ENCODE peak calls at places on chromosomes 12 and 14, in eight cellular contexts. A, C, R, M, K, U, T and H are unnamed samples.

GRCh38 chr12:23555808-23556207 is 393.7 kb downstream of the SOX5 start:
- DNase-seq in T (no peak), R (no peak), K (no peak), M (no peak), U (no peak), C (no peak), A (no peak), H (no peak)

GRCh38 chr12:119578112-119578511 is 15.5 kb upstream of the TMEM233 start:
- DNase-seq in A (no peak), M (no peak), R (no peak), U (no peak), T (no peak), C (no peak), K (no peak), H (no peak)

GRCh38 chr12:29599397-29599796 is 101.9 kb upstream of the OVCH1 start:
- DNase-seq in U (no peak), C (no peak), A (no peak), R (no peak), T (no peak), M (no peak), K (no peak), H (no peak)

GRCh38 chr14:72906316-72906715 is 12.4 kb upstream of the DPF3 start:
- DNase-seq in M (no peak), C (no peak), R (no peak), A (no peak), T (no peak), U (no peak), K (no peak), H (no peak)

GRCh38 chr14:81435048-81435577 is 35.0 kb upstream of the STON2 start:
- DNase-seq in T (no peak), C (no peak), A (no peak), U (no peak), K (no peak), R (no peak), M (no peak), H (no peak)

GRCh38 chr12:34399631-34400422 is 377.5 kb downstream of the ALG10 start:
- DNase-seq in A (peak; percentile 1), C (peak; percentile 45), K (peak; percentile 2), T (peak; percentile 1), M (peak; percentile 7), R (peak; percentile 11), U (peak; percentile 20), H (peak; percentile 18)

GRCh38 chr12:6378709-6379427 is 3.5 kb upstream of the SCNN1A start:
- DNase-seq in T (no peak), U (no peak), K (no peak), C (no peak), M (peak; percentile 17), A (no peak), R (no peak), H (no peak)

GRCh38 chr14:54025661-54026060 is 69.0 kb upstream of the BMP4 start:
- DNase-seq in A (no peak), M (no peak), U (no peak), K (no peak), R (peak; percentile 19), C (no peak), T (no peak), H (peak; percentile 46)

GRCh38 chr12:113230315-113231274 is 9.3 kb downstream of the TPCN1 start:
- DNase-seq in T (no peak), M (peak; percentile 55), C (no peak), A (no peak), R (no peak), K (no peak), U (no peak), H (no peak)

GRCh38 chr14:96071561-96071960 is 32.4 kb downstream of the C14orf132 start:
- DNase-seq in C (no peak), T (no peak), A (no peak), K (no peak), R (no peak), M (no peak), U (no peak), H (no peak)

GRCh38 chr14:65866422-65866821 is 453.9 kb downstream of the FUT8 start:
- DNase-seq in K (no peak), U (no peak), A (no peak), T (no peak), M (no peak), C (no peak), R (no peak), H (no peak)

GRCh38 chr14:91997492-91997891 is 42.4 kb downstream of the TRIP11 start:
- DNase-seq in T (no peak), M (no peak), K (no peak), A (no peak), C (no peak), R (no peak), U (no peak), H (no peak)

GRCh38 chr14:101833045-101833444 is 71.5 kb downstream of the PPP2R5C start:
- DNase-seq in K (no peak), U (no peak), T (no peak), M (no peak), C (no peak), R (no peak), A (no peak), H (no peak)

GRCh38 chr14:75084513-75084912 is 15.1 kb downstream of the ZC2HC1C start:
- DNase-seq in T (peak; percentile 24), U (no peak), C (no peak), K (no peak), R (no peak), M (no peak), A (no peak), H (no peak)
- H3K36me3 ChIP-seq in T (peaks cover 5% of the 10 kb centered on the region), U (peaks cover 79% of the 10 kb centered on the region), C (peaks cover 80% of the 10 kb centered on the region), K (peaks cover 81% of the 10 kb centered on the region), R (peaks cover 24% of the 10 kb centered on the region), M (peaks cover 64% of the 10 kb centered on the region), A (peaks cover 3% of the 10 kb centered on the region), H (no peaks in the 10 kb centered on the region)

GRCh38 chr12:56078427-56078826 is 1.5 kb upstream of the ERBB3 start:
- DNase-seq in A (no peak), M (no peak), R (no peak), C (no peak), U (no peak), T (no peak), K (no peak), H (no peak)

GRCh38 chr12:56081393-56082347 is 1.7 kb downstream of the ERBB3 start:
- DNase-seq in A (no peak), T (no peak), M (no peak), K (no peak), U (peak; percentile 82), R (peak; percentile 68), C (no peak), H (peak; percentile 82)

GRCh38 chr12:56079729-56080555 is at the start of gene ERBB3:
- DNase-seq in C (peak; percentile 96), T (peak; percentile 87), U (peak; percentile 89), R (peak; percentile 86), A (peak; percentile 41), M (peak; percentile 82), K (peak; percentile 48), H (peak; percentile 94)

GRCh38 chr12:56080556-56081138 is 682 bp downstream of the ERBB3 start:
- DNase-seq in C (no peak), K (no peak), T (peak; percentile 42), U (peak; percentile 70), M (no peak), R (peak; percentile 81), A (no peak), H (peak; percentile 86)

GRCh38 chr12:56078931-56079728 is 835 bp upstream of the ERBB3 start:
- DNase-seq in K (peak; percentile 78), R (peak; percentile 92), U (peak; percentile 95), T (peak; percentile 91), C (peak; percentile 98), M (peak; percentile 82), A (peak; percentile 72), H (peak; percentile 53)
- TF ChIP-seq POLR2A in K (no peak), R (peak; percentile 77), U (peak; percentile 58), T (peak; percentile 37), C (peak; percentile 43), M (peak; percentile 51), A (no peak), H (peak; percentile 57)

DNA sequence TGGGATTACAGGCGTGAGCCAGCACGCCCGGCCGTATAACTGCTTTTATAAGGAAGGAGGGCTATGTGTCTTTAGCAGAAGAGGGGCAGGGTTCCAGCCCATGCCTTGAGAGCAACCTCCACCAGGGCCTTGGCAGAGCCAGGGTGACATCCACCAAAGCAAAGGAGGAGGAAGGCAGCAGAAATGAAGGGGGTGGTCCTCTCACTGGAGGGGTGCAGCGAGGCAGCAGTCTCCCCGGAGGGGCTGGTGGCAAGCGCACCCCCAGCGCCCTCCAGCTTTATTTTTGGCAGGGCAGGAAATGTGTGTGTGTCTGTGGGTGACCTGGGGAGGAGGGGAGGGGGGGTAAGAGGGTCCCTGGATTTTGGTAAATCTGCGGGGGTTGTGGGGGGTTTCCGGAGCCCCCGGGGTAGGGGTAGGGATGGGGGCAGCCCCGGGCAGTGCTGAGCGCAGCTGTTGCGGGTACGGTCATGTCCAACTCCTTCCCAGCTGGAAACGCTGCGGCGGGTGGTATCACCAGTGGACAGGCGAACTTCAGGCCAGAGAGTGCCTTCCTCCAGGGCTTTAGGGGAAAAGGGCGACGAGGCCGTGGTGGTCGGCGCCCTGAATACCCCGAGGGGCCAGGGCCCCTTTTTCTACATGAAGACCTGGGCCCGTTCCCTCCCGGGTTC is 55.0 kb downstream of the FOS start:
- DNase-seq in K (no peak), R (peak; percentile 25), C (peak; percentile 54), A (no peak), U (no peak), M (no peak), T (no peak), H (no peak)
- H3K4me3 ChIP-seq in K (peak overlapping the region; percentile 49), R (no peak overlapping the region), C (no peak overlapping the region), A (no peak overlapping the region), U (peak overlapping the region; percentile 4), M (no peak overlapping the region), T (no peak overlapping the region), H (peak overlapping the region; percentile 29)

GRCh38 chr12:57717131-57717530 is 21.4 kb downstream of the AGAP2 start:
- DNase-seq in T (no peak), R (no peak), K (no peak), A (no peak), U (no peak), M (no peak), C (no peak), H (no peak)
- H3K36me3 ChIP-seq in T (peaks cover 11% of the 10 kb centered on the region), R (peaks cover 15% of the 10 kb centered on the region), K (peaks cover 94% of the 10 kb centered on the region), A (no peaks in the 10 kb centered on the region), U (peaks cover 100% of the 10 kb centered on the region), M (peaks cover 74% of the 10 kb centered on the region), C (peaks cover 100% of the 10 kb centered on the region), H (no peaks in the 10 kb centered on the region)

DNA sequence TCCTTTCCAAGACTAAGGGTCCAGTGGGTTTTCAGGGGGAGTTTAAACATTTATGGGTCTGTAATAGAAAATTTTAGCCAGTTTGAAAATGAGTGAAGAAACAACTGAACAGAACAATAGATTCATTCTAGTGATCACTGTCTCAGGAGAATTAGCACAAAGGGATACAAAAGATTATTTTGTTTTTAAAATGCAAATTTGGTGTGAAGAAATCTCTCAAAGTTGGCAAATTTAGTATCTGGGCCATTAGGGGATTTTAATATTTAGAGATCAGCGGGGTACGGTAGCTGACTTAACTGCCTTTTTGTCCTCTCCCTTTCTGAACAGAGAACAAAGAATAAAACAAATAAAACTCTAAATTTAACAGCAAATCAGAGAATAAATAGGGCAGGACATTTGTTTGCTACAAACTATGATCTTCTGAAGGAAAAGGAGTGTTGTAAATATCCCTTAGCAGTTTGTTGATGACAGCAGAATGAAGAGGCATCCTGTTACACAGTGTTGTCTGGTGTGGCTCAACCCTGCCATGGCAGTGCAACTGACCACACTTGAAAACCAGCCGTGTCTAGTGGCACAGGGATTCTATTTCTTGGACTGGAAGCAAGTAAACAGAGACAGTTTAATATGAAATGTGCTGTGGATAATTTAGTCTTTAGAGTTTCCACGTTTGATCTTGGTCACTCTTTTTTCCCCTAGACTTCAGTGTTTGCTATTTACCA is 46.3 kb upstream of the LRTM2 start:
- DNase-seq in C (no peak), M (no peak), A (no peak), T (peak; percentile 37), R (no peak), K (no peak), U (no peak), H (no peak)
- TF ChIP-seq POLR2A in C (no peak), M (no peak), A (no peak), T (no peak), R (no peak), K (no peak), U (no peak), H (no peak)

GRCh38 chr12:95083471-95083870 is 10.1 kb upstream of the NR2C1 start:
- DNase-seq in U (no peak), K (no peak), R (no peak), A (no peak), C (no peak), T (no peak), M (no peak), H (no peak)
- H3K4me3 ChIP-seq in U (no peak overlapping the region), K (no peak overlapping the region), R (no peak overlapping the region), A (no peak overlapping the region), C (no peak overlapping the region), T (no peak overlapping the region), M (no peak overlapping the region), H (no peak overlapping the region)